ENCODE peak calls at places on chromosomes 4 and X, in six cellular contexts. T is K562, U is HepG2, Z is NB4, C is GM12878, M is endothelial cell of umbilical vein. S is an unnamed sample.
A peak's percentile ranks its signal among the peaks of the same experiment; 100 is the strongest.

GRCh38 chrX:132592880-132593279 is 104.0 kb upstream of the MBNL3 start:
- DNase-seq in T (no peak), U (peak; percentile 39), Z (peak; percentile 22), C (no peak), M (peak; percentile 1), S (peak; percentile 1)

GRCh38 chrX:130834149-130834548 is 68.9 kb downstream of the ENOX2 start:
- DNase-seq in T (no peak), U (no peak), Z (peak; percentile 72), C (no peak), M (peak; percentile 1), S (no peak)

GRCh38 chr4:152676052-152676854 is 3.5 kb downstream of the TMEM154 start:
- DNase-seq in T (no peak), U (no peak), Z (no peak), C (no peak), M (no peak), S (no peak)

GRCh38 chrX:80022363-80023031 is 7.9 kb downstream of the TBX22 start:
- DNase-seq in T (no peak), U (no peak), Z (no peak), C (no peak), M (no peak), S (no peak)

GRCh38 chr4:114386637-114387233 is 211.9 kb upstream of the UGT8 start:
- DNase-seq in T (no peak), U (peak; percentile 5), Z (peak; percentile 36), C (peak; percentile 5), M (peak; percentile 59), S (no peak)

GRCh38 chrX:37867509-37868153 is 20.3 kb upstream of the DYNLT3 start:
- DNase-seq in T (no peak), U (no peak), Z (no peak), C (no peak), M (no peak), S (no peak)

GRCh38 chrX:13029341-13029740 is 15.1 kb downstream of the FAM9C start:
- DNase-seq in T (no peak), U (no peak), Z (no peak), C (no peak), M (no peak), S (peak; percentile 87)

GRCh38 chr4:108484187-108484586 is 136.2 kb upstream of the RPL34 start:
- DNase-seq in T (no peak), U (no peak), Z (no peak), C (no peak), M (no peak), S (no peak)

GRCh38 chrX:153993079-153993478 is 20.5 kb downstream of the TMEM187 start:
- DNase-seq in T (no peak), U (no peak), Z (no peak), C (no peak), M (no peak), S (no peak)

GRCh38 chr4:175951794-175952193 is 113.8 kb upstream of the WDR17 start:
- DNase-seq in T (no peak), U (no peak), Z (no peak), C (no peak), M (no peak), S (peak; percentile 37)

GRCh38 chr4:138851626-138852443 is 163.7 kb upstream of the NOCT start:
- DNase-seq in T (no peak), U (no peak), Z (no peak), C (no peak), M (no peak), S (no peak)

GRCh38 chr4:183960912-183961569 is 55.9 kb downstream of the STOX2 start:
- DNase-seq in T (no peak), U (no peak), Z (no peak), C (no peak), M (no peak), S (no peak)

GRCh38 chrX:13552892-13553291 is 16.5 kb upstream of the EGFL6 start:
- DNase-seq in T (no peak), U (no peak), Z (no peak), C (no peak), M (no peak), S (no peak)

GRCh38 chr4:75985116-75985515 is 5.6 kb downstream of the SDAD1 start:
- DNase-seq in T (no peak), U (no peak), Z (no peak), C (no peak), M (no peak), S (no peak)

GRCh38 chr4:10611673-10612072 is 72.9 kb downstream of the CLNK start:
- DNase-seq in T (no peak), U (no peak), Z (no peak), C (no peak), M (peak; percentile 76), S (peak; percentile 11)

GRCh38 chr4:99856166-99856565 is 38.1 kb downstream of the LAMTOR3 start:
- DNase-seq in T (no peak), U (no peak), Z (peak; percentile 83), C (no peak), M (peak; percentile 13), S (no peak)

GRCh38 chr4:151202851-151203455 is 74.0 kb upstream of the PRSS48 start:
- DNase-seq in T (no peak), U (no peak), Z (no peak), C (no peak), M (peak; percentile 39), S (no peak)

GRCh38 chrX:44872319-44872816 is 620 bp upstream of the KDM6A start:
- DNase-seq in T (peak; percentile 45), U (no peak), Z (no peak), C (no peak), M (peak; percentile 45), S (no peak)

GRCh38 chr4:168755643-168756482 is 254.2 kb downstream of the CBR4 start:
- DNase-seq in T (no peak), U (no peak), Z (no peak), C (no peak), M (no peak), S (no peak)

DNA sequence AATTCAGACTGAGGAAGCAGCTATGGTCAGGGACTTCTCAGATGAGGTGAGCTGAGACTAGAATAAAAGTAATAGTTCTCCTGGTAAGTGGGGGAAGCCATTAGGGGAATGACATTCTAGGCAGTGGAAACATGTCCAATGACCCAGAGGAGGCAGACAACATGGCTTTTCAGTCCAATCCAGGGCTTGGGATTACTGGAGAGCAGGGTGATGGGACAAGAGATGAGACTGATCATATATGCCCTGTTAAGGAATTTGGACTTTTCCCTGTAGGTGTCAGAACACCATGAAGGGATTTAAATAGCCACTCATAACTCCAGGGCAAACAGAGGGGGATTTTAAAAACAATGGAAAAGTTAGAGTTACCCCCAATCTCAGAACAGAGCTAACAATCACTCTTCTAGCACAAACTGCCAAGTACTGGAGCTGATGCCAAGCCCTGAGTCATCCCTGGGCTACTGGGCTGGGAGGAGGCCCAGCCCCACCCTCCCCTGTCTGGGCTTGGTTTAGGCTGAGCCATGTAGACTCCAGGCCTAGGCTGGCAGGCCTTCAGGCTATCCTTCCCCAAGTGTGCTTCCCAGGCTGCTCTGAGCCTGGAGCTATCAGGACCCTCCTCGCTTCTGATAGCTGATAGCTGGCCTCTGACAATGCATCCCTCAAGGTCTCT is 22.7 kb upstream of the MSN start:
- DNase-seq in T (peak; percentile 15), U (no peak), Z (peak; percentile 35), C (no peak), M (peak; percentile 90), S (peak; percentile 80)
- TF ChIP-seq MYC in T (no peak), U (no peak), Z (no peak), C (no peak), M (no peak), S (no peak)

DNA sequence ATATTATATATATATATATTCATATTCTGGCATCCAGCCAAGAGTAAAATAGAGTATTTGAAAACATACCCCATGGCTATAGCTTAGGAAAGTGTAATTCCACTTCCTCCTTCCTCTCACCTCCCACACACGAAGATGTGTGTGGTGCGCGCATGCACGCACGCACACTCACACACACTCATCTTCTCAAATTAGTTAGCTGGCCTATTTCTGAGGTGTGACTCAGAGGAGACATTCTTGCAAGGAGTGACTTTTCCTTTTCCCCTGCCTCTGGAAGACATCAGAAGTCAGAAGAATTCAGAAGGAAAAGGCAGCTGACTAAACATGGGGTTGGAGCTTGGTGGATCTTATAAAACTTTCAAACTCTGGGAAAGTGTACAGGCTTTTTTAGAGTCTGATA is 8.8 kb downstream of the ENPEP start:
- DNase-seq in T (no peak), U (no peak), Z (peak; percentile 27), C (no peak), M (peak; percentile 6), S (no peak)
- TF ChIP-seq MYC in T (no peak), U (no peak), Z (no peak), C (no peak), M (no peak), S (no peak)

GRCh38 chr4:147011386-147011785 is 65.7 kb upstream of the TTC29 start:
- DNase-seq in T (no peak), U (no peak), Z (no peak), C (no peak), M (no peak), S (no peak)
- TF ChIP-seq MYC in T (no peak), U (no peak), Z (no peak), C (no peak), M (no peak), S (no peak)

DNA sequence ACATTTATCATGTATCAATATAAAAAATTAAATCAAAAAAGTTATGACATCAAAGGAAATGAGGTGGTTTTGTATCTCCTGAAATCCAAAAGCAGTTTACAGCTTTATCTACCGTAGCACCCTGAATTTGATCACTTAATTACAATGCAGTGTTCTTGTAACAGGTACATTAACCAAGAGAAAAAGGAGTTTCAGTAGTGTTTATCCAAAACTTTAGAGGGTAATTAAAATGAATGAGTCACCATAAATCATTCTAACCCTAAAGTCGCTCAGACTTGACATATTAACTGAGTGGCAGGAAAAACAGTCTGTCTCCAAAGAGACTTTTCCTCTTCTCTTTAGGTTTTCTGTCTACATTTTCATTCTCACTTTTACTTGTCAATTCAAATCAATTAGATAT is 907.6 kb upstream of the EPHA5 start:
- DNase-seq in T (no peak), U (no peak), Z (no peak), C (no peak), M (no peak), S (no peak)
- TF ChIP-seq MYC in T (no peak), U (no peak), Z (no peak), C (no peak), M (no peak), S (no peak)

S was measured in A549.